ENCODE peak calls at places on chromosomes 4 and X, in five cellular contexts. T is H1, W is HepG2, K is breast epithelium, Y is K562. N is an unnamed sample.
A peak's percentile ranks its signal among the peaks of the same experiment; 100 is the strongest.

GRCh38 chrX:107454302-107454701 is 4.8 kb downstream of the FRMPD3 start:
- DNase-seq in W (no peak), K (no peak), T (no peak), Y (no peak), N (no peak)

GRCh38 chrX:10137516-10137915 is 19.3 kb upstream of the CLCN4 start:
- DNase-seq in K (no peak), Y (no peak), T (no peak), W (no peak), N (no peak)

GRCh38 chrX:149497626-149498025 is 7.5 kb downstream of the IDS start:
- DNase-seq in K (no peak), W (no peak), T (no peak), Y (no peak), N (no peak)

GRCh38 chr4:158176776-158177175 is 4.0 kb upstream of the GASK1B start:
- DNase-seq in Y (no peak), T (no peak), W (no peak), K (no peak), N (no peak)

GRCh38 chrX:37315511-37316248 is 33.5 kb upstream of the PRRG1 start:
- DNase-seq in T (no peak), W (peak; percentile 8), Y (no peak), K (no peak), N (no peak)

GRCh38 chr4:23717528-23718248 is 172.2 kb downstream of the PPARGC1A start:
- DNase-seq in K (no peak), W (peak; percentile 17), Y (peak; percentile 37), T (no peak), N (no peak)

GRCh38 chr4:127975121-127975770 is 10.0 kb downstream of the ABHD18 start:
- DNase-seq in Y (no peak), K (no peak), T (no peak), W (peak; percentile 4), N (no peak)

GRCh38 chr4:56139241-56139827 is 190.6 kb downstream of the CEP135 start:
- DNase-seq in K (no peak), T (no peak), W (no peak), Y (no peak), N (no peak)

GRCh38 chr4:44462259-44462658 is 13.7 kb upstream of the KCTD8 start:
- DNase-seq in K (no peak), W (no peak), Y (no peak), T (no peak), N (no peak)

GRCh38 chr4:187380181-187380581 is 615.4 kb upstream of the ZFP42 start:
- DNase-seq in W (peak; percentile 35), T (peak; percentile 59), Y (peak; percentile 32), K (no peak), N (no peak)

GRCh38 chr4:90061881-90062280 is 65.3 kb upstream of the CCSER1 start:
- DNase-seq in K (no peak), T (no peak), W (no peak), Y (no peak), N (no peak)

GRCh38 chr4:51851090-51851936 is 8.4 kb downstream of the DCUN1D4 start:
- DNase-seq in Y (peak; percentile 55), W (no peak), T (no peak), K (no peak), N (no peak)

GRCh38 chr4:164488114-164488513 is 265.8 kb upstream of the SMIM31 start:
- DNase-seq in T (no peak), K (no peak), W (no peak), Y (no peak), N (no peak)

GRCh38 chr4:175378372-175378771 is 433.7 kb downstream of the GPM6A start:
- DNase-seq in W (no peak), Y (no peak), T (no peak), K (no peak), N (no peak)

GRCh38 chrX:118221733-118222132 is 105.1 kb upstream of the KLHL13 start:
- DNase-seq in K (no peak), W (no peak), T (no peak), Y (no peak), N (no peak)

GRCh38 chr4:20266215-20267082 is 14.7 kb downstream of the SLIT2 start:
- DNase-seq in T (no peak), Y (no peak), K (no peak), W (no peak), N (no peak)

GRCh38 chrX:115408736-115409390 is 119.3 kb downstream of the LUZP4 start:
- DNase-seq in Y (no peak), K (no peak), T (no peak), W (no peak), N (no peak)

GRCh38 chrX:22686138-22686541 is 313.6 kb upstream of the DDX53 start:
- DNase-seq in K (no peak), T (no peak), Y (no peak), W (no peak), N (no peak)

GRCh38 chr4:56892686-56893085 is 15.0 kb upstream of the REST start:
- DNase-seq in T (no peak), W (no peak), K (no peak), Y (peak; percentile 20), N (no peak)

GRCh38 chr4:34850983-34851382 is 1393.3 kb downstream of the ARAP2 start:
- DNase-seq in W (no peak), Y (no peak), K (no peak), T (no peak), N (no peak)

GRCh38 chrX:153507484-153508178 is 9.8 kb upstream of the ATP2B3 start:
- DNase-seq in T (peak; percentile 91), K (peak; percentile 62), W (peak; percentile 27), Y (peak; percentile 82), N (peak; percentile 58)

GRCh38 chrX:153511784-153512500 is 5.5 kb upstream of the ATP2B3 start:
- DNase-seq in Y (no peak), W (no peak), K (no peak), T (no peak), N (no peak)

GRCh38 chrX:153512501-153512893 is 4.9 kb upstream of the ATP2B3 start:
- DNase-seq in K (no peak), W (no peak), T (no peak), Y (no peak), N (no peak)

GRCh38 chrX:153509592-153509991 is 7.8 kb upstream of the ATP2B3 start:
- DNase-seq in W (no peak), Y (no peak), T (no peak), K (no peak), N (no peak)

GRCh38 chrX:153510383-153510782 is 7.1 kb upstream of the ATP2B3 start:
- DNase-seq in T (no peak), K (no peak), Y (no peak), W (no peak), N (no peak)
- TF ChIP-seq POLR2AphosphoS5 in T (no peak), K (no peak), Y (no peak), W (no peak), N (no peak)

GRCh38 chrX:65671966-65672365 is 4.5 kb downstream of the MSN start:
- DNase-seq in W (no peak), K (no peak), T (no peak), Y (no peak), N (no peak)
- H3K4me1 ChIP-seq in W (no peaks in the 10 kb centered on the region), K (no peaks in the 10 kb centered on the region), T (no peaks in the 10 kb centered on the region), Y (peaks cover 10% of the 10 kb centered on the region), N (no peaks in the 10 kb centered on the region)

DNA sequence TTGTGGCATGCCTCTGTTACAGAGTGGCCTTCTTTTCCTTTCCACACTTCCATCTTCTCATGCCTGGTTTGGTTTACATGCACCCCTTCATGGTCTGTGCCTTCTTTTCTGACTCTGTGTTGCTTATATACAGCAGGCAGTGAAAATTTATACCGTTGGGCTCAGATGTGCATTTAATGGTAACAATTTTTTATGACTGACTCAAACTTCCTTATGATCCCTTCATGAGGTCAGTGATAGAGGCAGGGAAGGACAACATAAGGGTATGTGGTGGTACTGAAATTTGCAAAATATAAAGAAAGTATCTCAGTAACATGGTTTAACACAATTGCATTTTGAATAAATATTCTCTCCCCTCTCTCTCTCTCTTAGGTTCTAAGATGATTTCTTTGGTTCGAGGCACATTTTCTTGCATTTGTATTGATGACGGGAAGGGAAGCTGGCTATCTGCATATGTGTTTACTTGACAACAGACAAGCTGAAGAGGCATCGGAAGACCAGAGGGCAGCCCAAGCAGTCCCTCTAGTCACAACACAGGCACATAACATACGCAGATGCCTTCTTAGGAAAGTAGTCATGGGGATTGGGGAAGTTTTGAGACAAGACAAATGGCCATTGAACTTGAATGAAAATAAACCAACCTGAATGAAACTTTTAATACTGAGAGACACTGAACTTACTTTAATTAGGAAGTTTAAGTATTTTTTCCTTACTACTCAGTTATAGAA is 163.3 kb upstream of the LEF1 start:
- DNase-seq in Y (no peak), T (no peak), K (no peak), W (no peak), N (no peak)
- TF ChIP-seq POLR2AphosphoS5 in Y (no peak), T (no peak), K (no peak), W (no peak), N (no peak)

GRCh38 chr4:7371122-7371941 is 63.4 kb downstream of the PSAPL1 start:
- DNase-seq in T (no peak), K (no peak), Y (no peak), W (no peak), N (no peak)

GRCh38 chr4:7374571-7374970 is 60.2 kb downstream of the PSAPL1 start:
- DNase-seq in Y (no peak), K (no peak), W (no peak), T (no peak), N (no peak)

GRCh38 chr4:7375427-7375826 is 59.3 kb downstream of the PSAPL1 start:
- DNase-seq in T (no peak), Y (no peak), W (no peak), K (no peak), N (no peak)

GRCh38 chr4:7370038-7370437 is 64.7 kb downstream of the PSAPL1 start:
- DNase-seq in W (no peak), K (no peak), T (no peak), Y (no peak), N (no peak)

GRCh38 chr4:7372673-7373072 is 62.1 kb downstream of the PSAPL1 start:
- DNase-seq in T (no peak), Y (no peak), K (no peak), W (no peak), N (no peak)
- H3K4me1 ChIP-seq in T (no peaks in the 10 kb centered on the region), Y (no peaks in the 10 kb centered on the region), K (no peaks in the 10 kb centered on the region), W (no peaks in the 10 kb centered on the region), N (peaks cover 6% of the 10 kb centered on the region)

GRCh38 chr4:8241895-8242696 is 27.5 kb upstream of the HTRA3 start:
- DNase-seq in Y (peak; percentile 80), W (peak; percentile 78), K (peak; percentile 78), T (peak; percentile 100), N (peak; percentile 70)
- TF ChIP-seq POLR2AphosphoS5 in Y (no peak), W (no peak), K (peak; percentile 71), T (no peak), N (peak; percentile 69)

N was measured in prostate gland.